ENCODE peak calls at places on chromosomes 12 and 14, in five cellular contexts. R, S, M, V and T are unnamed samples.

GRCh38 chr14:100440207-100440631 is 117.1 kb downstream of the SLC25A47 start:
- DNase-seq in R (peak; percentile 55), S (peak; percentile 38), M (peak; percentile 6), V (no peak), T (peak; percentile 82)

GRCh38 chr12:90298289-90298948 is 589.8 kb upstream of the ATP2B1 start:
- DNase-seq in R (no peak), S (no peak), M (no peak), V (no peak), T (no peak)

GRCh38 chr12:8658361-8658760 is 4.3 kb downstream of the MFAP5 start:
- DNase-seq in R (no peak), S (no peak), M (no peak), V (no peak), T (no peak)

GRCh38 chr12:55829967-55830600 is 697 bp upstream of the DNAJC14 start:
- DNase-seq in R (peak; percentile 46), S (peak; percentile 42), M (no peak), V (no peak), T (peak; percentile 90)

GRCh38 chr12:66664076-66664475 is 14.8 kb downstream of the GRIP1 start:
- DNase-seq in R (no peak), S (no peak), M (no peak), V (no peak), T (no peak)

GRCh38 chr12:128069359-128069997 is 197.5 kb upstream of the TMEM132C start:
- DNase-seq in R (no peak), S (no peak), M (no peak), V (no peak), T (no peak)

GRCh38 chr14:92560106-92560865 is 46.7 kb downstream of the RIN3 start:
- DNase-seq in R (no peak), S (peak; percentile 48), M (no peak), V (no peak), T (no peak)

GRCh38 chr12:88238406-88238805 is 96.3 kb downstream of the TMTC3 start:
- DNase-seq in R (no peak), S (no peak), M (no peak), V (no peak), T (no peak)

GRCh38 chr14:99945732-99946651 is 119.2 kb upstream of the EVL start:
- DNase-seq in R (no peak), S (no peak), M (no peak), V (no peak), T (peak; percentile 55)

GRCh38 chr14:37622231-37622923 is 26.9 kb downstream of the TTC6 start:
- DNase-seq in R (no peak), S (no peak), M (no peak), V (no peak), T (no peak)

GRCh38 chr14:68638056-68638816 is 154.6 kb downstream of the ZFP36L1 start:
- DNase-seq in R (no peak), S (no peak), M (no peak), V (no peak), T (no peak)

GRCh38 chr14:103445783-103446182 is 60.6 kb downstream of the MARK3 start:
- DNase-seq in R (no peak), S (no peak), M (no peak), V (no peak), T (no peak)

GRCh38 chr14:74647834-74648361 is 35.9 kb upstream of the LTBP2 start:
- DNase-seq in R (no peak), S (no peak), M (no peak), V (no peak), T (no peak)

GRCh38 chr12:30939234-30939633 is 12.7 kb downstream of the TSPAN11 start:
- DNase-seq in R (no peak), S (no peak), M (no peak), V (peak; percentile 3), T (no peak)

GRCh38 chr14:103070971-103071542 is 13.0 kb upstream of the LBHD2 start:
- DNase-seq in R (no peak), S (no peak), M (no peak), V (no peak), T (peak; percentile 88)

GRCh38 chr14:56979961-56980360 is 169.7 kb upstream of the OTX2 start:
- DNase-seq in R (no peak), S (no peak), M (no peak), V (no peak), T (no peak)

GRCh38 chr14:55707365-55707804 is 127.4 kb downstream of the KTN1 start:
- DNase-seq in R (no peak), S (no peak), M (no peak), V (no peak), T (no peak)

GRCh38 chr14:101706509-101707284 is 54.8 kb upstream of the PPP2R5C start:
- DNase-seq in R (no peak), S (no peak), M (no peak), V (no peak), T (peak; percentile 41)

GRCh38 chr12:1575287-1575798 is 19.0 kb downstream of the FBXL14 start:
- DNase-seq in R (no peak), S (no peak), M (no peak), V (no peak), T (peak; percentile 20)

GRCh38 chr12:67002711-67003110 is 266.4 kb upstream of the CAND1 start:
- DNase-seq in R (no peak), S (no peak), M (no peak), V (no peak), T (no peak)

GRCh38 chr12:107519906-107520859 is 165.4 kb upstream of the PWP1 start:
- DNase-seq in R (no peak), S (no peak), M (no peak), V (no peak), T (no peak)

GRCh38 chr14:51208982-51209381 is 31.1 kb upstream of the TMX1 start:
- DNase-seq in R (no peak), S (no peak), M (no peak), V (no peak), T (no peak)

GRCh38 chr14:53855127-53855526 is 101.5 kb downstream of the BMP4 start:
- DNase-seq in R (no peak), S (no peak), M (no peak), V (no peak), T (no peak)

GRCh38 chr12:115249878-115250277 is 565.9 kb upstream of the TBX3 start:
- DNase-seq in R (no peak), S (no peak), M (no peak), V (no peak), T (no peak)

GRCh38 chr14:104435147-104436046 is 144.2 kb upstream of the C14orf180 start:
- DNase-seq in R (peak; percentile 24), S (no peak), M (no peak), V (no peak), T (no peak)

GRCh38 chr12:107829271-107829670 is 54.8 kb downstream of the ASCL4 start:
- DNase-seq in R (no peak), S (no peak), M (no peak), V (peak; percentile 33), T (no peak)

GRCh38 chr12:49535921-49536525 is 2.8 kb upstream of the KCNH3 start:
- DNase-seq in R (no peak), S (no peak), M (no peak), V (no peak), T (no peak)
- H3K27me3 ChIP-seq in R (no peaks in the 10 kb centered on the region), S (no peaks in the 10 kb centered on the region), M (no peaks in the 10 kb centered on the region), V (peaks cover 13% of the 10 kb centered on the region), T (peaks cover 23% of the 10 kb centered on the region)

DNA sequence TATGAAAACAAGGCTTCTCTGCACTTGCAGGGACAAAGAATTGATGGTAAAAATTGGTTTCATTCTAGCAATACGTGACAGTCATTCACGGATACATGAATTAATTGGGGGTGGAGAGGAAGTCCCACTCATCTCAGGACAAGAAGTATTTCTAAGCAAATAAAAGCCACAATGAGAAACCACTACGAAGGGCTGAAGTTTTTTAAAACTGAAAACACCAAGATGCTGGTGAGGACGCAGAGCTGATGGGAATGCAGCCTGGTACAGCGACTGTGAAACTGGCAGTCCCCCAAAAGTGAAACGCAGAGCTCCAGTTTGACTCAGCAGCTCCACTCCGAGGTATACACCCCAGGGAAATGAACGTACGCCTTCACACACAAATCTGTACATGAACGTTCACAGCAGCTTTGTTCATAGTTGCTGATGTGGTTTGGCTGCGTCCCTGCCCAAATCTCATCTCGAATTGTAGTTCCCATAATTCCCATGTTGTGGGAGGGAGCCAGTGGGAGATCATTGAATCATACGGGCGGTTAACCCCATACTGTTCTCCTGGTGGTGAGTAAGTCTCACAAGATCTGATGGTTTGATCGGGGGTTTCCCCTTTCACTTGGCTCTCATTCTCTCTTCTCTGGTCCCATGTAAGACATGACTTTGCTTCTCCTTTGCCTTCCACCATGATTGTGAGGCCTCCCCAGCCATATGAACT is 89.0 kb downstream of the SCARB1 start:
- DNase-seq in R (no peak), S (no peak), M (no peak), V (peak; percentile 100), T (no peak)
- H3K27me3 ChIP-seq in R (no peaks in the 10 kb centered on the region), S (no peaks in the 10 kb centered on the region), M (no peaks in the 10 kb centered on the region), V (no peaks in the 10 kb centered on the region), T (no peaks in the 10 kb centered on the region)

GRCh38 chr12:132384916-132385315 is 55.5 kb upstream of the GALNT9 start:
- DNase-seq in R (no peak), S (no peak), M (no peak), V (no peak), T (no peak)
- H3K27me3 ChIP-seq in R (peaks cover 38% of the 10 kb centered on the region), S (no peaks in the 10 kb centered on the region), M (peaks cover 7% of the 10 kb centered on the region), V (no peaks in the 10 kb centered on the region), T (peaks cover 11% of the 10 kb centered on the region)

GRCh38 chr12:53798575-53798974 is 46.8 kb upstream of the CISTR start:
- DNase-seq in R (no peak), S (no peak), M (no peak), V (no peak), T (no peak)
- H3K27me3 ChIP-seq in R (peaks cover 36% of the 10 kb centered on the region), S (no peaks in the 10 kb centered on the region), M (peaks cover 10% of the 10 kb centered on the region), V (no peaks in the 10 kb centered on the region), T (no peaks in the 10 kb centered on the region)